ENCODE peak calls at places on chromosomes 4 and X, in five cellular contexts. I is IMR-90, M is tibial artery, Y is right atrium auricular region, O is hepatocyte. T is an unnamed sample.

GRCh38 chrX:100584636-100585035 is at the start of gene TNMD:
- DNase-seq in Y (no peak), I (no peak), M (no peak), O (no peak), T (no peak)

GRCh38 chr4:87974856-87975462 is 555 bp upstream of the SPP1 start:
- DNase-seq in Y (no peak), M (no peak), I (peak), O (no peak), T (no peak)

GRCh38 chrX:10156199-10157031 is at the start of gene CLCN4:
- DNase-seq in I (no peak), O (peak), Y (peak), M (peak), T (no peak)

GRCh38 chrX:100864967-100865366 is 9.2 kb downstream of the NOX1 start:
- DNase-seq in I (peak), M (no peak), O (no peak), Y (no peak), T (no peak)

GRCh38 chr4:105306820-105307219 is 160.1 kb downstream of the TET2 start:
- DNase-seq in I (no peak), Y (no peak), M (no peak), O (no peak), T (no peak)

GRCh38 chr4:105520819-105521790 is 31.3 kb upstream of the ARHGEF38 start:
- DNase-seq in M (no peak), Y (no peak), O (peak), I (peak), T (peak)

GRCh38 chr4:123446791-123447474 is 50.3 kb downstream of the SPRY1 start:
- DNase-seq in O (no peak), Y (no peak), I (no peak), M (no peak), T (no peak)

GRCh38 chr4:79334341-79334740 is 8.5 kb upstream of the NAA11 start:
- DNase-seq in I (no peak), Y (no peak), O (no peak), M (no peak), T (no peak)

GRCh38 chr4:67575232-67575888 is 16.8 kb downstream of the STAP1 start:
- DNase-seq in Y (no peak), M (no peak), O (no peak), I (no peak), T (peak)

GRCh38 chr4:20273793-20274192 is 22.1 kb downstream of the SLIT2 start:
- DNase-seq in Y (no peak), O (no peak), M (no peak), I (no peak), T (no peak)

GRCh38 chr4:23805381-23805780 is 84.5 kb downstream of the PPARGC1A start:
- DNase-seq in Y (no peak), O (no peak), M (no peak), I (peak), T (no peak)

DNA sequence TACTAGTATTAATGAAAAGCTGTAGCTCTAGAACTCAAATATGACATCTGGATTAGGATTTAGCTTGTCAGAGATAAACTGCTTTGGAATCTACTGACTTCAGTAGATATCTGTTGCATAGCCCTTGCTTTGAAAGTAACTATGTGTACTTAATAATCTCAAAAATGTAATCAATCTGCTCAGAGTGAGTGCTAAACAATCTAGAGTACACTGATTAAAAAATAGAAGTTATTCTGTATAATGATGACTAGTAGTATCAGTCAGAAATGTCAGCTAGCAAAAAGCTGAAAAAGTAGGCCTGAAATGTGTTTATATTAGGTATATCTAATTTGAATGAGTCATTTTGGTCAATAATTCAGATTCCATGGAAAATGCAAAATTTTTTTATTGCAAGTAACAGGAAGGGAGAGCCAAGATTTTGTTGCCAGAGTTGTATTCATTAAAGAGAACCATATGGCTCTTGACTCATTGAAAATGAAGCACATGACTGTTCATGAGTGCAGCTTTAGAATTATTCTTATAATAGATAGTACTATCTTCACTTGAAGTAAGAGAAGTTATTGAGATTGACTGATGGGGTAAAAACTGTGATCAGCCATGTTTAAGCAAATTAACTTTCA is 20.0 kb downstream of the CLCN3 start:
- DNase-seq in I (peak), O (no peak), M (no peak), Y (no peak), T (no peak)
- H3K4me3 ChIP-seq in I (no peak), O (no peak), M (no peak), Y (no peak), T (no peak)

DNA sequence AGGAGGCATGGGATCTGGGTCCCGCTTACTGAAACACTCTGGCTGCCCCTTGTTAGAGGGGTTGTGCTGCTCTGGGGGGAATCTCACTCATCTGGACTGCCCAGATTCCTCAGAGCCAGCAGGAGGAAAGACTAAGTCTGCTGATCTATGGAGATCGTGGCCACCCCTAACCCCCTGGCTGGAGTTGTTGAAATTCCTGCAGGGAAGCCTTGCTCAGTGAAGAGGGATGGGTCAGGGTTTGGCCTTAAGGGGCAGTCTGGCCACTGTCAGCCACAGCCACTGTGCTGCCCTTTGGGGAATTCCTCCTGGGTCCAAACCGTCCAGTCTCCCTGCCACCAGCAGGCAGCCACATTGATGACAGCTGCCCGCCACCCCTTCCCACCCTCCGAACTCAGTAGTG is 362.0 kb upstream of the AMOT start:
- DNase-seq in O (no peak), M (no peak), Y (no peak), I (no peak), T (no peak)
- TF ChIP-seq CTCF in O (no peak), M (no peak), Y (no peak), I (no peak), T (no peak)

GRCh38 chr4:5888222-5888701 is 4.6 kb downstream of the CRMP1 start:
- DNase-seq in I (no peak), M (no peak), O (peak), Y (no peak), T (no peak)
- H3K4me3 ChIP-seq in I (peak), M (peak), O (peak), Y (peak), T (no peak)

GRCh38 chrX:19005909-19006308 is 22.0 kb upstream of the PHKA2 start:
- DNase-seq in O (no peak), Y (no peak), I (no peak), M (no peak), T (no peak)
- TF ChIP-seq CTCF in O (no peak), Y (no peak), I (no peak), M (no peak), T (peak)

GRCh38 chr4:1033840-1034551 is 22.6 kb downstream of the FGFRL1 start:
- DNase-seq in Y (peak), I (peak), M (peak), O (no peak), T (no peak)
- H3K4me3 ChIP-seq in Y (peak), I (no peak), M (peak), O (no peak), T (no peak)

GRCh38 chr4:57305836-57306235 is 195.7 kb upstream of the IGFBP7 start:
- DNase-seq in O (no peak), M (no peak), Y (no peak), I (no peak), T (no peak)

GRCh38 chr4:57308301-57308700 is 198.1 kb upstream of the IGFBP7 start:
- DNase-seq in M (no peak), I (no peak), Y (no peak), O (no peak), T (no peak)

DNA sequence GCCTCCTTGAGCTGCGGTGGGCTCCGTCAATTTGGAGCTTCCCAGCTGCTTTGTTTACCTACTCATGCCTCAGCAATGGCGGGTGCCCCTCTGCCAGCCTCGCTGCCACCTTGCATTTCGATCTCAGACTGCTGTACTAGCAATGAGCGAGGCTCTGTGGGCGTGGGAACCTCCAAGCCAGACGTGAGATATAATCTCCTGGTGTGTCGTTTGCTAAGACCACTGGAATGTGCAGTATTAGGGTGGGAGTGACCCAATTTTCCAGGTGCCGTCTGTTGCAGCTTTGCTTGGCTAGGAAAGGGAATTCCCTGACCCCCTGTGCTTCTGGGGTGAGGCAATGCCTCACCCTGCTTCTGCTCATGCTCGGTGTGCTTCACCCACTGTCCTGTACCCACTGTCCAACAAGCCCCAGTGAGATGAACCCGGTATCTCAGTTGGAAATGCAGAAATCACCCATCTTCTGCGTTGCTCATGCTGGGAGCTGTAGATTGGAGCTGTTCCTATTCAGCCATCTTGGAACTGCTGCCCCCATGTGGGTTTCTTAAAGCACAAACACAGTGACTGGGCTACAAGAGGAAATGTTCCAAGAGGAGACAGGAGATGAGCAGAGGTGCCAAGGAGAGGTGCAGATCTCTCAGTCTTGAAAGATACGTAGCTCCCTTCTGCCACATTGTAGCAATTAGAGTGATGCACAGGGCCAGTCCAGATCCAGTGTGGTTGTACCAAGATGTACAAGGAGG is 193.0 kb upstream of the IGFBP7 start:
- DNase-seq in Y (no peak), O (no peak), M (no peak), I (no peak), T (no peak)
- TF ChIP-seq CTCF in Y (peak), O (peak), M (no peak), I (no peak), T (no peak)

DNA sequence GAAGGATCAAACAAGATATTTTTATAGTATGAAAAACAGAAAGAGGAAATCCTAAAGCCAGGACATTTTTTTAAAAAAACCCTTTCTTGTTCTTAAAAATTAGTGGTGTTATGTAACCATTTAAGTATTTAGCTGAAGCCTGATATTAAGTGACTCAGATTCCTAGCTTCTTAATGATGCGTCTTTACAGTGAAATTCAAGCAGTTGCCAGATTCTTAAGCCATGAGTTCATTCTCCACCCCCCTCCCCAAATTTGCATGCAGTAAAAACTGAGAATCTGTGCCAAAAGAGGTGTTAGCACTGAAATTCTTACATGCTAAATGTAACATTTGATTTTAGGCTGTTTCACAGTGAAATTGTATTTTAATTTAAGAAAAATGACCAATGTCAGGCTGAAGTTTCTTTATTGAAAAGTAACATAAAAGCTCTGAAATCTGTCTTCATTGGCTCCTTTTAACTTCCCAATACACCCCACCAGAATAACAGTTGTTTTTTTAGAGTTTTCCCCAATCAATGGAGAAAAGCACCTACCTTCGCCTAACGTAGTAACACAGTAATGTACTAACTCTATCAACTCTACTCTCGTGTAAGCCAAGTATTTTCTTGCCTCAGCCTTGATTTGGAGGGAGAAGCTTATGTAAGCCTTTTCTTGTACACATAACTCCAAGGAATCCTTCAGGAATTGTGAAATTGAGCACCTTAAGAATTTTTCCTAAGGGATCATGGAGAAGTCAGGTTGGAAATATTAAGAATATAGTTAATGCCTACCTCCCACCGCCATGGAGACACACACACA is 181.0 kb downstream of the RAPGEF2 start:
- DNase-seq in I (peak), M (no peak), Y (no peak), O (no peak), T (no peak)
- H3K4me3 ChIP-seq in I (no peak), M (no peak), Y (no peak), O (no peak), T (no peak)

DNA sequence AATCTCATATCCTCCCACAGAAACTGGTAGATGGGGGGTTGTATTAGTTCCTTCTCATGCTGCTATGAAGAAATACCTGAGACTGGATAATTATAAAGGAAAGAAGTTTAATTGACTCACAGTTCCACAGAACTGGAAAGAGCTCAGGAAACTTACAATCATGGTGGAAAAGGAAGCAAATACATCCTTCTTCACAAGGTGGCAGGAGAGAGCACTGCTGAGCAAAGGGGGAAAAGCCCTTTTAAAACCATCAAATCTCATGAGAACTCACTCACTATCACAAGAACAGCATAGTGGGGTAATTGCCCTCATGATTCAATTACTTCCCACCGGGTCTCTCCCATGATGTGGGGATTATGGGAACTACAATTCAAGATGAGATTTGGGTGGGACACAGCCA is 250.5 kb upstream of the GPRIN3 start:
- DNase-seq in M (no peak), I (no peak), Y (no peak), O (no peak), T (no peak)
- TF ChIP-seq CTCF in M (no peak), I (peak), Y (peak), O (peak), T (peak)

DNA sequence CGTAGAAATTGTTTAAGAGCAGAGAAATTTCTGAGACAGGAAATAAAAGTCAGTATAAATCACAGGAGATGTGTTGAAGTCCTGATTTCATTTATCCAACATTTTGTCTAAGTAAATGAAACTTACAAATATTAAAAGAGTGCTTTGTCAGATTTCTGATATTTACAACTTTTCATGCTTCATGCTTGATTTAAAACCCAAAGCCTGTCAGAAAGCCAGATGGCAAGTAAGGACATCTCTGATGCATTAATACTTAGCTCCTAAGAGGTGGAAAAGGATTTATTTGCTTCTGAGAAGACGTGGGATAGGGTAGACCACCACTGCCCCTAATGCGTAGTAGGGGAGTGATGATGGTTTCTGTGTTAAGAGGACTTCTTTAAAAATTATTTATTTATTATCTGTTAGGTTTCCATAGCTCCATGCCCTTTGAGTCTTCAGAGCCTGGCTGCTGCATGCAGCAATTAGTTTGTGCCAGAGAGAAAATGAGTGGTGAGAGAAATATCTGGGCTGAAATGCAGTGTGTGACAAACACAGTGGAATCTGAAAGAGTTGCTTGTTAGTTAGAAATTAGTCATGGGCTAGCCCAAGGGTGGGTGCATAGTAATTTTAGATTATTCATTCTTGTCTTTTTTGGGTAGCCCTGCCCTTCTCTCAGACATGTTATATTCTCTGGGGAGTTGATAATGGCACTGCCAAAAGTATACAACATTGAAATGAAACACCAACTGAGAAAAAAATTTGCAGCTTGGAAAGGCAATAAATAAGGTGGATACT is 333.8 kb downstream of the C4orf33 start:
- DNase-seq in I (no peak), Y (no peak), M (no peak), O (no peak), T (no peak)
- H3K4me3 ChIP-seq in I (no peak), Y (no peak), M (no peak), O (no peak), T (no peak)